ENCODE peak calls at places on chromosomes 4 and X, in four cellular contexts. N is A549, V is K562, L is GM12878. I is an unnamed sample.

GRCh38 chr4:82500106-82500738 is 61.6 kb downstream of the TMEM150C start:
- DNase-seq in N (no peak), V (no peak), L (no peak), I (no peak)

GRCh38 chr4:8671712-8672290 is 79.2 kb downstream of the CPZ start:
- DNase-seq in N (no peak), V (no peak), L (no peak), I (no peak)

GRCh38 chr4:128528177-128528576 is 240.6 kb upstream of the PGRMC2 start:
- DNase-seq in N (no peak), V (no peak), L (no peak), I (no peak)

GRCh38 chr4:100929753-100930152 is 411.9 kb upstream of the EMCN start:
- DNase-seq in N (no peak), V (no peak), L (no peak), I (no peak)

GRCh38 chr4:148196168-148196567 is 246.0 kb downstream of the NR3C2 start:
- DNase-seq in N (no peak), V (no peak), L (no peak), I (no peak)

GRCh38 chr4:139940600-139940999 is 213.4 kb downstream of the MAML3 start:
- DNase-seq in N (no peak), V (no peak), L (no peak), I (no peak)

GRCh38 chr4:839675-840443 is 13.9 kb upstream of the CPLX1 start:
- DNase-seq in N (no peak), V (no peak), L (no peak), I (no peak)

GRCh38 chr4:176271749-176272148 is 2.7 kb upstream of the ASB5 start:
- DNase-seq in N (peak), V (no peak), L (no peak), I (no peak)

GRCh38 chr4:129747756-129748155 is 651.8 kb downstream of the C4orf33 start:
- DNase-seq in N (no peak), V (no peak), L (no peak), I (no peak)

GRCh38 chr4:55154290-55154880 is 29.0 kb upstream of the KDR start:
- DNase-seq in N (no peak), V (no peak), L (no peak), I (no peak)

GRCh38 chrX:102599084-102599949 is at the start of gene ARMCX5:
- DNase-seq in N (peak), V (peak), L (peak), I (peak)

GRCh38 chr4:155959417-155959816 is 5.8 kb upstream of the CTSO start:
- DNase-seq in N (no peak), V (no peak), L (no peak), I (no peak)
- TF ChIP-seq CHD2 in N (no peak), V (no peak), L (no peak), I (no peak)

GRCh38 chr4:62408467-62408866 is 1208.3 kb downstream of the ADGRL3 start:
- DNase-seq in N (no peak), V (no peak), L (no peak), I (no peak)
- TF ChIP-seq JUNB in N (no peak), V (no peak), L (no peak), I (no peak)

GRCh38 chr4:111066447-111066846 is 443.6 kb upstream of the PITX2 start:
- DNase-seq in N (no peak), V (no peak), L (no peak), I (no peak)
- TF ChIP-seq CHD2 in N (no peak), V (no peak), L (no peak), I (no peak)

DNA sequence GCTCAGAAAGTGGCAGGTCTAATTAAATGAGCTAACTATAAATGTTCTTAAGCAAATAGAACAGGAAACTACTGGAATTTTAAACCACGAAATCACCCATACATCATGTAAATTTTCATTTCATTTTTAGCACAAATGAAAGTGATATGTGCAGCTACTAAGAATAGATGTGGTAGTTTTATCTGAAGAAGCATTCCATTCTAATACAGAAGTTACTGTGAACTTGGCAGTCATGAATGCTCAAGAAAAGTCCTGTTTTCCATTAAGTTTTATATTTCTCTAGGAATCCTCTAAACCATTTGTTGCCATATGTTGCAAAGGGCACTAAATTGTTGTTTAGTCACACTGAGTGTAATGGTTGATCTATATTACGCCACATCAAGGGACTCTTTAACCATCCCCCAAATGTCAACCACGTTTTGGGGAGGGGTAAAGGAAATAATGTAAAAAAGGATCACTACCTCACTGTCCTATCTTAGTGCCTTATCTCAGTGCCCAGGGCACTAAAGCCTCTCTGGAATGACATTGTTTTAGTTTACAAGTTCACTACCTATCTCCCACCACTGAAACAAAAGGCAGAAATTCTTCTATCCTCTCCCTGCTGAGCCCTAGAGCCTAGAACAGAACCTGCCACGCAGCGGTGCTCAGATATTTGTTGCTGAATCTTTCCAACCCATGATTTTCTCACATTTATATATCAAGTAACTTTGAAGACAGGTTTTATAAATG is 118.0 kb downstream of the SHISA3 start:
- DNase-seq in N (no peak), V (no peak), L (no peak), I (no peak)
- TF ChIP-seq JUNB in N (no peak), V (no peak), L (no peak), I (no peak)